ENCODE peak calls at places on chromosome 5, in five cellular contexts. L is NCI-H1105, G is left cardiac atrium, E is ovary, Q is fibroblast of lung. V is an unnamed sample.

GRCh38 chr5:83927140-83927733 is 206.6 kb upstream of the HAPLN1 start:
- DNase-seq in L (no peak), G (peak), E (no peak), Q (peak), V (peak)

GRCh38 chr5:95620870-95621838 is 1.3 kb downstream of the GPR150 start:
- DNase-seq in L (peak), G (peak), E (no peak), Q (no peak), V (no peak)

GRCh38 chr5:174799146-174799545 is 74.8 kb downstream of the MSX2 start:
- DNase-seq in L (no peak), G (no peak), E (no peak), Q (peak), V (peak)

GRCh38 chr5:1568201-1568979 is 44.6 kb upstream of the LPCAT1 start:
- DNase-seq in L (no peak), G (no peak), E (no peak), Q (peak), V (peak)

GRCh38 chr5:96415897-96416296 is 17.2 kb downstream of the PCSK1 start:
- DNase-seq in L (no peak), G (no peak), E (no peak), Q (no peak), V (no peak)

GRCh38 chr5:174045470-174046025 is at the start of gene NSG2:
- DNase-seq in L (peak), G (peak), E (peak), Q (peak), V (peak)

GRCh38 chr5:74895906-74896305 is 29.7 kb upstream of the FAM169A start:
- DNase-seq in L (peak), G (peak), E (peak), Q (peak), V (peak)

GRCh38 chr5:40497573-40497972 is 182.1 kb upstream of the PTGER4 start:
- DNase-seq in L (no peak), G (no peak), E (no peak), Q (no peak), V (peak)

GRCh38 chr5:32932231-32932935 is 221.3 kb downstream of the NPR3 start:
- DNase-seq in L (no peak), G (no peak), E (no peak), Q (peak), V (no peak)

GRCh38 chr5:123700624-123701023 is 188.6 kb downstream of the CSNK1G3 start:
- DNase-seq in L (no peak), G (peak), E (no peak), Q (peak), V (peak)

GRCh38 chr5:141762790-141763368 is 80.8 kb upstream of the ARAP3 start:
- DNase-seq in L (no peak), G (no peak), E (no peak), Q (no peak), V (no peak)

GRCh38 chr5:143842920-143843319 is 31.0 kb downstream of the HMHB1 start:
- DNase-seq in L (no peak), G (no peak), E (no peak), Q (no peak), V (no peak)

GRCh38 chr5:31194892-31195291 is 1.4 kb downstream of the CDH6 start:
- DNase-seq in L (no peak), G (no peak), E (no peak), Q (no peak), V (peak)

GRCh38 chr5:157930710-157931109 is 71.8 kb upstream of the CLINT1 start:
- DNase-seq in L (no peak), G (peak), E (no peak), Q (no peak), V (no peak)

GRCh38 chr5:40669606-40670005 is 10.1 kb upstream of the PTGER4 start:
- DNase-seq in L (no peak), G (no peak), E (no peak), Q (no peak), V (no peak)

GRCh38 chr5:17966636-17967402 is 332.6 kb downstream of the TAF11L14 start:
- DNase-seq in L (no peak), G (no peak), E (no peak), Q (no peak), V (no peak)

GRCh38 chr5:147140558-147140957 is 94.3 kb upstream of the STK32A start:
- DNase-seq in L (no peak), G (no peak), E (no peak), Q (no peak), V (no peak)

GRCh38 chr5:68225911-68226563 is 10.5 kb downstream of the PIK3R1 start:
- DNase-seq in L (no peak), G (peak), E (no peak), Q (no peak), V (no peak)

GRCh38 chr5:31097851-31098250 is 95.6 kb upstream of the CDH6 start:
- DNase-seq in L (no peak), G (no peak), E (no peak), Q (no peak), V (no peak)

GRCh38 chr5:163634061-163634460 is 128.6 kb downstream of the MAT2B start:
- DNase-seq in L (no peak), G (no peak), E (no peak), Q (no peak), V (no peak)

GRCh38 chr5:68176802-68177479 is 38.6 kb upstream of the PIK3R1 start:
- DNase-seq in L (no peak), G (no peak), E (no peak), Q (no peak), V (no peak)

GRCh38 chr5:138448481-138449398 is 9.9 kb downstream of the REEP2 start:
- DNase-seq in L (no peak), G (no peak), E (no peak), Q (peak), V (peak)

GRCh38 chr5:92613546-92613945 is 967.5 kb downstream of the NR2F1-AS1 start:
- DNase-seq in L (no peak), G (no peak), E (no peak), Q (peak), V (peak)

GRCh38 chr5:1414311-1415058 is 30.8 kb downstream of the SLC6A3 start:
- DNase-seq in L (no peak), G (no peak), E (no peak), Q (no peak), V (no peak)

GRCh38 chr5:173245319-173246134 is 10.5 kb upstream of the NKX2-5 start:
- DNase-seq in L (no peak), G (no peak), E (no peak), Q (no peak), V (no peak)

GRCh38 chr5:132747064-132747692 is at the start of gene CCNI2:
- DNase-seq in L (no peak), G (no peak), E (no peak), Q (no peak), V (no peak)

GRCh38 chr5:179303801-179304200 is 41.5 kb downstream of the ADAMTS2 start:
- DNase-seq in L (no peak), G (no peak), E (no peak), Q (no peak), V (no peak)